ENCODE peak calls at places on chromosome 10, in nine cellular contexts. One of them, this sample, is unnamed.
A peak's percentile ranks its signal among the peaks of the same experiment; 100 is the strongest.

GRCh38 chr10:72276013-72276387 is 2.3 kb downstream of the DDIT4 start:
- DNase-seq in adrenal gland: peak; percentile 72
- DNase-seq in fibroblast of lung: no peak
- DNase-seq in right lobe of liver: peak; percentile 85
- DNase-seq in A549: peak; percentile 57
- DNase-seq in stomach: peak; percentile 81
- DNase-seq in Panc1: no peak
- DNase-seq in spleen: no peak
- DNase-seq in hepatocyte: no peak
- DNase-seq in this sample: peak; percentile 66

GRCh38 chr10:14749051-14749809 is 25.5 kb downstream of the FAM107B start:
- DNase-seq in right lobe of liver: peak; percentile 70
- DNase-seq in A549: peak; percentile 27
- DNase-seq in spleen: peak; percentile 86
- DNase-seq in fibroblast of lung: no peak
- DNase-seq in Panc1: no peak
- DNase-seq in stomach: peak; percentile 55
- DNase-seq in adrenal gland: no peak
- DNase-seq in hepatocyte: peak; percentile 27
- DNase-seq in this sample: peak; percentile 44

GRCh38 chr10:26890956-26891355 is 30.2 kb upstream of the ABI1 start:
- DNase-seq in stomach: peak; percentile 45
- DNase-seq in Panc1: peak; percentile 25
- DNase-seq in hepatocyte: peak; percentile 75
- DNase-seq in fibroblast of lung: peak; percentile 65
- DNase-seq in adrenal gland: peak; percentile 32
- DNase-seq in right lobe of liver: no peak
- DNase-seq in A549: peak; percentile 78
- DNase-seq in spleen: no peak
- DNase-seq in this sample: peak; percentile 63

GRCh38 chr10:79063071-79063491 is 5.7 kb upstream of the ZMIZ1 start:
- DNase-seq in hepatocyte: no peak
- DNase-seq in fibroblast of lung: no peak
- DNase-seq in right lobe of liver: peak; percentile 40
- DNase-seq in stomach: peak; percentile 24
- DNase-seq in Panc1: no peak
- DNase-seq in adrenal gland: no peak
- DNase-seq in A549: no peak
- DNase-seq in spleen: peak; percentile 73
- DNase-seq in this sample: peak; percentile 7

GRCh38 chr10:117537436-117537903 is 5.1 kb upstream of the EMX2 start:
- DNase-seq in A549: peak; percentile 25
- DNase-seq in hepatocyte: peak; percentile 73
- DNase-seq in spleen: no peak
- DNase-seq in fibroblast of lung: no peak
- DNase-seq in stomach: no peak
- DNase-seq in Panc1: no peak
- DNase-seq in right lobe of liver: no peak
- DNase-seq in adrenal gland: no peak
- DNase-seq in this sample: no peak

GRCh38 chr10:126432507-126432906 is 44.2 kb upstream of the ADAM12 start:
- DNase-seq in spleen: no peak
- DNase-seq in fibroblast of lung: no peak
- DNase-seq in A549: no peak
- DNase-seq in right lobe of liver: no peak
- DNase-seq in Panc1: no peak
- DNase-seq in adrenal gland: no peak
- DNase-seq in hepatocyte: no peak
- DNase-seq in stomach: no peak
- DNase-seq in this sample: no peak

GRCh38 chr10:130567436-130567835 is 431.2 kb downstream of the GLRX3 start:
- DNase-seq in A549: no peak
- DNase-seq in right lobe of liver: no peak
- DNase-seq in fibroblast of lung: no peak
- DNase-seq in hepatocyte: no peak
- DNase-seq in Panc1: no peak
- DNase-seq in adrenal gland: no peak
- DNase-seq in spleen: no peak
- DNase-seq in stomach: no peak
- DNase-seq in this sample: no peak

GRCh38 chr10:28012990-28013389 is 14.1 kb upstream of the ODAD2 start:
- DNase-seq in fibroblast of lung: no peak
- DNase-seq in stomach: no peak
- DNase-seq in Panc1: no peak
- DNase-seq in right lobe of liver: no peak
- DNase-seq in adrenal gland: no peak
- DNase-seq in A549: no peak
- DNase-seq in spleen: no peak
- DNase-seq in hepatocyte: no peak
- DNase-seq in this sample: no peak

GRCh38 chr10:10160821-10161312 is 856.8 kb upstream of the CELF2 start:
- DNase-seq in stomach: no peak
- DNase-seq in A549: no peak
- DNase-seq in Panc1: no peak
- DNase-seq in right lobe of liver: no peak
- DNase-seq in hepatocyte: no peak
- DNase-seq in spleen: peak; percentile 71
- DNase-seq in adrenal gland: no peak
- DNase-seq in fibroblast of lung: no peak
- DNase-seq in this sample: no peak

GRCh38 chr10:129045658-129046057 is 421.4 kb upstream of the MGMT start:
- DNase-seq in Panc1: no peak
- DNase-seq in adrenal gland: no peak
- DNase-seq in A549: no peak
- DNase-seq in right lobe of liver: no peak
- DNase-seq in stomach: no peak
- DNase-seq in hepatocyte: no peak
- DNase-seq in fibroblast of lung: no peak
- DNase-seq in spleen: no peak
- DNase-seq in this sample: no peak

GRCh38 chr10:76303682-76304316 is 872.4 kb downstream of the LRMDA start:
- DNase-seq in fibroblast of lung: peak; percentile 82
- DNase-seq in A549: peak; percentile 71
- DNase-seq in stomach: peak; percentile 78
- DNase-seq in right lobe of liver: peak; percentile 69
- DNase-seq in hepatocyte: peak; percentile 89
- DNase-seq in adrenal gland: peak; percentile 38
- DNase-seq in Panc1: peak; percentile 27
- DNase-seq in spleen: no peak
- DNase-seq in this sample: peak; percentile 47

GRCh38 chr10:115996031-115996430 is 277.0 kb downstream of the GFRA1 start:
- DNase-seq in spleen: no peak
- DNase-seq in right lobe of liver: no peak
- DNase-seq in fibroblast of lung: no peak
- DNase-seq in stomach: no peak
- DNase-seq in adrenal gland: no peak
- DNase-seq in A549: no peak
- DNase-seq in hepatocyte: no peak
- DNase-seq in Panc1: no peak
- DNase-seq in this sample: no peak

GRCh38 chr10:46096426-46096825 is 50.4 kb upstream of the MSMB start:
- DNase-seq in spleen: no peak
- DNase-seq in A549: no peak
- DNase-seq in right lobe of liver: no peak
- DNase-seq in adrenal gland: no peak
- DNase-seq in Panc1: no peak
- DNase-seq in fibroblast of lung: no peak
- DNase-seq in hepatocyte: no peak
- DNase-seq in stomach: no peak
- DNase-seq in this sample: no peak

GRCh38 chr10:70956029-70956759 is 67.8 kb upstream of the PCBD1 start:
- DNase-seq in spleen: peak; percentile 24
- DNase-seq in A549: peak; percentile 19
- DNase-seq in fibroblast of lung: no peak
- DNase-seq in hepatocyte: no peak
- DNase-seq in Panc1: no peak
- DNase-seq in stomach: no peak
- DNase-seq in right lobe of liver: no peak
- DNase-seq in adrenal gland: no peak
- DNase-seq in this sample: no peak

GRCh38 chr10:132624847-132625839 is 87.6 kb downstream of the INPP5A start:
- DNase-seq in A549: no peak
- DNase-seq in right lobe of liver: peak; percentile 46
- DNase-seq in adrenal gland: peak; percentile 81
- DNase-seq in Panc1: no peak
- DNase-seq in hepatocyte: no peak
- DNase-seq in spleen: peak; percentile 72
- DNase-seq in fibroblast of lung: no peak
- DNase-seq in stomach: no peak
- DNase-seq in this sample: peak; percentile 40

GRCh38 chr10:89502556-89502955 is 32.8 kb downstream of the SLC16A12 start:
- DNase-seq in stomach: no peak
- DNase-seq in hepatocyte: no peak
- DNase-seq in right lobe of liver: no peak
- DNase-seq in adrenal gland: no peak
- DNase-seq in fibroblast of lung: peak; percentile 70
- DNase-seq in spleen: no peak
- DNase-seq in Panc1: no peak
- DNase-seq in A549: no peak
- DNase-seq in this sample: no peak

GRCh38 chr10:74113546-74113945 is 37.1 kb downstream of the AP3M1 start:
- DNase-seq in hepatocyte: no peak
- DNase-seq in right lobe of liver: no peak
- DNase-seq in fibroblast of lung: peak; percentile 28
- DNase-seq in spleen: no peak
- DNase-seq in Panc1: no peak
- DNase-seq in stomach: no peak
- DNase-seq in adrenal gland: no peak
- DNase-seq in A549: no peak
- DNase-seq in this sample: no peak

GRCh38 chr10:58023341-58024073 is 244.2 kb downstream of the IPMK start:
- DNase-seq in spleen: no peak
- DNase-seq in A549: peak; percentile 83
- DNase-seq in right lobe of liver: no peak
- DNase-seq in Panc1: peak; percentile 43
- DNase-seq in fibroblast of lung: peak; percentile 94
- DNase-seq in adrenal gland: no peak
- DNase-seq in stomach: no peak
- DNase-seq in hepatocyte: peak; percentile 40
- DNase-seq in this sample: no peak

GRCh38 chr10:47195274-47195885 is 104.6 kb upstream of the GDF10 start:
- DNase-seq in adrenal gland: no peak
- DNase-seq in fibroblast of lung: no peak
- DNase-seq in A549: no peak
- DNase-seq in stomach: no peak
- DNase-seq in hepatocyte: no peak
- DNase-seq in Panc1: no peak
- DNase-seq in spleen: no peak
- DNase-seq in right lobe of liver: no peak
- DNase-seq in this sample: no peak

GRCh38 chr10:86258488-86258887 is 108.1 kb downstream of the GRID1 start:
- DNase-seq in stomach: no peak
- DNase-seq in right lobe of liver: no peak
- DNase-seq in fibroblast of lung: peak; percentile 19
- DNase-seq in hepatocyte: no peak
- DNase-seq in spleen: no peak
- DNase-seq in Panc1: no peak
- DNase-seq in adrenal gland: no peak
- DNase-seq in A549: no peak
- DNase-seq in this sample: no peak

GRCh38 chr10:87927091-87927490 is 63.7 kb downstream of the PTEN start:
- DNase-seq in A549: no peak
- DNase-seq in spleen: no peak
- DNase-seq in hepatocyte: no peak
- DNase-seq in stomach: no peak
- DNase-seq in adrenal gland: no peak
- DNase-seq in right lobe of liver: no peak
- DNase-seq in Panc1: no peak
- DNase-seq in fibroblast of lung: peak; percentile 80
- DNase-seq in this sample: no peak
- H3K4me1 ChIP-seq in A549: peaks cover 40% of the 10 kb centered on the region
- H3K4me1 ChIP-seq in spleen: peaks cover 90% of the 10 kb centered on the region
- H3K4me1 ChIP-seq in hepatocyte: peaks cover 18% of the 10 kb centered on the region
- H3K4me1 ChIP-seq in stomach: peaks cover 92% of the 10 kb centered on the region
- H3K4me1 ChIP-seq in adrenal gland: peaks cover 15% of the 10 kb centered on the region
- H3K4me1 ChIP-seq in right lobe of liver: no peaks in the 10 kb centered on the region
- H3K4me1 ChIP-seq in Panc1: peaks cover 4% of the 10 kb centered on the region
- H3K4me1 ChIP-seq in fibroblast of lung: peaks cover 9% of the 10 kb centered on the region
- H3K4me1 ChIP-seq in this sample: peaks cover 11% of the 10 kb centered on the region

GRCh38 chr10:43686414-43686813 is 37.7 kb upstream of the ZNF32 start:
- DNase-seq in A549: no peak
- DNase-seq in adrenal gland: no peak
- DNase-seq in hepatocyte: no peak
- DNase-seq in stomach: no peak
- DNase-seq in fibroblast of lung: no peak
- DNase-seq in right lobe of liver: no peak
- DNase-seq in Panc1: no peak
- DNase-seq in spleen: no peak
- DNase-seq in this sample: no peak
- TF ChIP-seq CTCF in A549: no peak
- TF ChIP-seq CTCF in adrenal gland: no peak
- TF ChIP-seq CTCF in hepatocyte: no peak
- TF ChIP-seq CTCF in stomach: no peak
- TF ChIP-seq CTCF in fibroblast of lung: peak; percentile 16
- TF ChIP-seq CTCF in right lobe of liver: no peak
- TF ChIP-seq CTCF in Panc1: peak; percentile 46
- TF ChIP-seq CTCF in spleen: no peak
- TF ChIP-seq CTCF in this sample: no peak

DNA sequence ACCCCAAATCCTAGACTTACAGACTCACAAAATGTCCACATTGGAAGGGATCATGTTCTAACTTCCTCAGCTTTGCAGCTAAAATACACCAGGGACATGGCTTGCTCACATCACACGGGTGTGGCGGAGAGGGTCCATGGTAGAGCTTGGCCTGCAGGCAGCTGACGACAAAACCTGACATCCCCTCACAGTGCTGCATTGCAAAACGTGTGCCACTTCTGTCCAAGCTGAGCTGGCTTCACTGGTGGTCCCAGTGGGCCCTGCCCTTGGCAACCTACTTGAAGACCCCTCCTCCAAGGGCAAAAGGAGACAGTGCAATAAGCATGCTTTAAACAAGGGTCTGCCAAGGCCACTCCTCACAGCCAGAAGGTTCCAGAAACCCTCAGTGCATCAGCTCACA is 21.9 kb downstream of the ANXA11 start:
- DNase-seq in hepatocyte: no peak
- DNase-seq in stomach: no peak
- DNase-seq in spleen: no peak
- DNase-seq in right lobe of liver: no peak
- DNase-seq in A549: no peak
- DNase-seq in adrenal gland: no peak
- DNase-seq in fibroblast of lung: no peak
- DNase-seq in Panc1: no peak
- DNase-seq in this sample: no peak
- H3K4me1 ChIP-seq in hepatocyte: peaks cover 8% of the 10 kb centered on the region
- H3K4me1 ChIP-seq in stomach: peaks cover 95% of the 10 kb centered on the region
- H3K4me1 ChIP-seq in spleen: peaks cover 47% of the 10 kb centered on the region
- H3K4me1 ChIP-seq in right lobe of liver: no peaks in the 10 kb centered on the region
- H3K4me1 ChIP-seq in A549: peaks cover 7% of the 10 kb centered on the region
- H3K4me1 ChIP-seq in adrenal gland: no peaks in the 10 kb centered on the region
- H3K4me1 ChIP-seq in fibroblast of lung: peaks cover 19% of the 10 kb centered on the region
- H3K4me1 ChIP-seq in Panc1: peaks cover 6% of the 10 kb centered on the region
- H3K4me1 ChIP-seq in this sample: peaks cover 20% of the 10 kb centered on the region

DNA sequence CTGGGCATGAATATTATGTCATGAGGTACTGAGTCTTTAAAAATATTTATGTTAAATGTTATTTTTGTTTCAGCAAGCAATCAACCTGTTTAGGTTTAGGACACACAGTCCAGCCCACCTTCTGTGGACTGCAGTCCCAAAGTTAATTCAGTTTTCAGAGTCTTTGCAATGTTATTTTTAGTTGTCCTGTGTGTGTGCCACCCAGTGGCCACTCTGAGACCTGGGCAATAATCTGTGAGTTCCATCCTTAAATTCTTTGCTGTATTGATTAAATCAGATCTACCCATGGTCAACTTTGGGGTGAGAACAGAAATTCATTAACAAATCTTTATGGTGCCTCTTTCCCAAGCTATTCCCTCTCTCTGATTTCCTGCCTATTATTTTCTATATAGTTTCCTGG is 415.1 kb downstream of the CCSER2 start:
- DNase-seq in adrenal gland: no peak
- DNase-seq in hepatocyte: no peak
- DNase-seq in spleen: no peak
- DNase-seq in A549: peak; percentile 5
- DNase-seq in fibroblast of lung: no peak
- DNase-seq in Panc1: no peak
- DNase-seq in stomach: no peak
- DNase-seq in right lobe of liver: no peak
- DNase-seq in this sample: no peak
- TF ChIP-seq CTCF in adrenal gland: peak; percentile 23
- TF ChIP-seq CTCF in hepatocyte: peak; percentile 46
- TF ChIP-seq CTCF in spleen: no peak
- TF ChIP-seq CTCF in A549: peak; percentile 40
- TF ChIP-seq CTCF in fibroblast of lung: no peak
- TF ChIP-seq CTCF in Panc1: peak; percentile 62
- TF ChIP-seq CTCF in stomach: no peak
- TF ChIP-seq CTCF in right lobe of liver: peak; percentile 65
- TF ChIP-seq CTCF in this sample: no peak

This sample was measured in mucosa of descending colon.